ENCODE peak calls at places on chromosomes 4 and X, in ten cellular contexts. U is ovary, K is tibial nerve, M is body of pancreas, V is heart right ventricle, X is lung, B is cardiac muscle cell, S is fibroblast of lung, T is brain microvascular endothelial cell, J is SK-N-SH. I is an unnamed sample.
A peak's percentile ranks its signal among the peaks of the same experiment; 100 is the strongest.

GRCh38 chrX:24506082-24506481 is 41.0 kb downstream of the PDK3 start:
- DNase-seq in U (no peak), K (no peak), M (no peak), V (no peak), X (no peak), B (no peak), S (peak; percentile 41), T (peak; percentile 2), J (no peak), I (peak; percentile 4)

GRCh38 chrX:50704360-50704759 is 109.6 kb downstream of the SHROOM4 start:
- DNase-seq in U (no peak), K (no peak), M (no peak), V (no peak), X (no peak), B (no peak), S (peak; percentile 65), T (no peak), J (no peak), I (peak; percentile 19)

GRCh38 chrX:41178201-41178600 is 93.0 kb downstream of the USP9X start:
- DNase-seq in U (no peak), K (no peak), M (no peak), V (no peak), X (no peak), B (no peak), S (no peak), T (no peak), J (no peak), I (no peak)

GRCh38 chr4:184250795-184251679 is 33.4 kb upstream of the ENPP6 start:
- DNase-seq in U (no peak), K (no peak), M (no peak), V (no peak), X (no peak), B (peak; percentile 71), S (peak; percentile 43), T (peak; percentile 20), J (peak; percentile 70), I (no peak)

GRCh38 chr4:47862297-47862696 is 24.4 kb upstream of the CORIN start:
- DNase-seq in U (no peak), K (no peak), M (no peak), V (no peak), X (no peak), B (no peak), S (peak; percentile 84), T (peak; percentile 72), J (no peak), I (no peak)

GRCh38 chr4:22071749-22072148 is 123.2 kb upstream of the KCNIP4 start:
- DNase-seq in U (no peak), K (no peak), M (no peak), V (no peak), X (no peak), B (no peak), S (peak; percentile 29), T (peak; percentile 5), J (no peak), I (no peak)

GRCh38 chr4:972651-973424 is 531 bp downstream of the DGKQ start:
- DNase-seq in U (peak; percentile 47), K (no peak), M (peak; percentile 47), V (peak; percentile 51), X (no peak), B (no peak), S (no peak), T (no peak), J (peak; percentile 72), I (no peak)

GRCh38 chr4:40909363-40909876 is 159.7 kb downstream of the NSUN7 start:
- DNase-seq in U (no peak), K (no peak), M (no peak), V (no peak), X (no peak), B (no peak), S (peak; percentile 90), T (peak; percentile 72), J (peak; percentile 73), I (no peak)

GRCh38 chr4:11495291-11495690 is 66.6 kb upstream of the HS3ST1 start:
- DNase-seq in U (no peak), K (no peak), M (no peak), V (no peak), X (no peak), B (no peak), S (peak; percentile 66), T (no peak), J (no peak), I (no peak)

GRCh38 chrX:106306391-106306947 is 138.4 kb downstream of the PWWP3B start:
- DNase-seq in U (no peak), K (no peak), M (no peak), V (no peak), X (no peak), B (no peak), S (no peak), T (no peak), J (no peak), I (no peak)

GRCh38 chrX:101265869-101266428 is 25.2 kb downstream of the TAF7L start:
- DNase-seq in U (no peak), K (no peak), M (no peak), V (no peak), X (no peak), B (no peak), S (peak; percentile 66), T (peak; percentile 75), J (no peak), I (peak; percentile 21)

GRCh38 chr4:130172156-130172555 is 1076.2 kb downstream of the C4orf33 start:
- DNase-seq in U (no peak), K (no peak), M (no peak), V (no peak), X (no peak), B (no peak), S (no peak), T (no peak), J (no peak), I (no peak)

GRCh38 chrX:12974797-12975669 is at the start of gene TMSB4X:
- DNase-seq in U (peak; percentile 89), K (peak; percentile 71), M (peak; percentile 89), V (peak; percentile 83), X (peak; percentile 84), B (peak; percentile 74), S (peak; percentile 76), T (peak; percentile 68), J (peak; percentile 84), I (no peak)

GRCh38 chr4:188623314-188623854 is 484.1 kb downstream of the TRIML1 start:
- DNase-seq in U (no peak), K (no peak), M (no peak), V (no peak), X (no peak), B (no peak), S (no peak), T (no peak), J (no peak), I (no peak)

GRCh38 chrX:102604327-102604726 is 5.0 kb downstream of the ARMCX5 start:
- DNase-seq in U (no peak), K (no peak), M (no peak), V (no peak), X (no peak), B (no peak), S (no peak), T (no peak), J (no peak), I (no peak)

GRCh38 chr4:149441338-149441737 is 374.3 kb downstream of the IQCM start:
- DNase-seq in U (no peak), K (no peak), M (no peak), V (no peak), X (no peak), B (no peak), S (peak; percentile 88), T (peak; percentile 24), J (no peak), I (no peak)

GRCh38 chr4:22427676-22428075 is 88.2 kb downstream of the ADGRA3 start:
- DNase-seq in U (no peak), K (no peak), M (no peak), V (no peak), X (no peak), B (no peak), S (no peak), T (no peak), J (no peak), I (no peak)

GRCh38 chr4:3009422-3009821 is 46.1 kb downstream of the GRK4 start:
- DNase-seq in U (no peak), K (no peak), M (no peak), V (no peak), X (no peak), B (peak; percentile 16), S (peak; percentile 15), T (no peak), J (no peak), I (no peak)
- TF ChIP-seq CTCF in U (no peak), K (no peak), M (no peak), V (no peak), X (no peak), B (no peak), S (peak; percentile 31), T (peak; percentile 48), J (peak; percentile 21), I (peak; percentile 18)

GRCh38 chr4:176002007-176002623 is 63.5 kb upstream of the WDR17 start:
- DNase-seq in U (no peak), K (no peak), M (peak; percentile 24), V (peak; percentile 14), X (peak; percentile 51), B (peak; percentile 78), S (peak; percentile 31), T (no peak), J (peak; percentile 47), I (no peak)
- H3K4me3 ChIP-seq in U (peak overlapping the region; percentile 45), K (peak overlapping the region; percentile 60), M (peak overlapping the region; percentile 33), V (peak overlapping the region; percentile 53), X (peak overlapping the region; percentile 50), B (peak overlapping the region; percentile 63), S (peak overlapping the region; percentile 88), T (peak overlapping the region; percentile 48), J (peak overlapping the region; percentile 60), I (peak overlapping the region; percentile 58)

GRCh38 chr4:153729901-153730300 is 29.9 kb downstream of the RNF175 start:
- DNase-seq in U (no peak), K (no peak), M (no peak), V (no peak), X (no peak), B (no peak), S (no peak), T (no peak), J (no peak), I (no peak)
- H3K27me3 ChIP-seq in U (no peaks in the 10 kb centered on the region), K (no peaks in the 10 kb centered on the region), M (no peaks in the 10 kb centered on the region), V (no peaks in the 10 kb centered on the region), X (no peaks in the 10 kb centered on the region), B (no peaks in the 10 kb centered on the region), S (no peaks in the 10 kb centered on the region), T (no peaks in the 10 kb centered on the region), J (no peaks in the 10 kb centered on the region), I (no peaks in the 10 kb centered on the region)

GRCh38 chr4:173519130-173520101 is 10.6 kb downstream of the HAND2 start:
- DNase-seq in U (peak; percentile 56), K (no peak), M (no peak), V (peak; percentile 48), X (no peak), B (peak; percentile 89), S (no peak), T (no peak), J (peak; percentile 75), I (no peak)
- TF ChIP-seq CTCF in U (no peak), K (no peak), M (no peak), V (no peak), X (no peak), B (no peak), S (no peak), T (no peak), J (no peak), I (no peak)

GRCh38 chr4:8731364-8731763 is 138.8 kb downstream of the CPZ start:
- DNase-seq in U (no peak), K (no peak), M (no peak), V (no peak), X (no peak), B (no peak), S (no peak), T (no peak), J (no peak), I (no peak)
- H3K4me3 ChIP-seq in U (no peak overlapping the region), K (no peak overlapping the region), M (no peak overlapping the region), V (no peak overlapping the region), X (no peak overlapping the region), B (no peak overlapping the region), S (no peak overlapping the region), T (no peak overlapping the region), J (no peak overlapping the region), I (no peak overlapping the region)

I was measured in kidney epithelial cell.